ENCODE peak calls at places on chromosomes 11 and 22, in five cellular contexts. One of them, this sample, is unnamed. For H3K9me3, the result is how much of the 10 kb centered on the place peaks cover.

GRCh38 chr11:111718436-111719325 is 47.5 kb downstream of the PPP2R1B start:
- DNase-seq in sigmoid colon: peak
- DNase-seq in ovary: no peak
- DNase-seq in A549: peak
- DNase-seq in upper lobe of left lung: peak
- DNase-seq in this sample: no peak

GRCh38 chr22:28185130-28185529 is 266.1 kb upstream of the PITPNB start:
- DNase-seq in sigmoid colon: no peak
- DNase-seq in ovary: no peak
- DNase-seq in A549: no peak
- DNase-seq in upper lobe of left lung: no peak
- DNase-seq in this sample: no peak

GRCh38 chr22:32836286-32836859 is 34.9 kb downstream of the TIMP3 start:
- DNase-seq in sigmoid colon: no peak
- DNase-seq in ovary: no peak
- DNase-seq in A549: peak
- DNase-seq in upper lobe of left lung: no peak
- DNase-seq in this sample: peak

GRCh38 chr11:32446227-32446626 is 10.9 kb upstream of the WT1 start:
- DNase-seq in sigmoid colon: no peak
- DNase-seq in ovary: no peak
- DNase-seq in A549: no peak
- DNase-seq in upper lobe of left lung: no peak
- DNase-seq in this sample: no peak

GRCh38 chr11:106691807-106692365 is 326.4 kb downstream of the GUCY1A2 start:
- DNase-seq in sigmoid colon: no peak
- DNase-seq in ovary: no peak
- DNase-seq in A549: no peak
- DNase-seq in upper lobe of left lung: no peak
- DNase-seq in this sample: no peak

GRCh38 chr11:104897891-104898684 is at the start of gene CASP12:
- DNase-seq in sigmoid colon: no peak
- DNase-seq in ovary: peak
- DNase-seq in A549: no peak
- DNase-seq in upper lobe of left lung: no peak
- DNase-seq in this sample: no peak

GRCh38 chr11:71094296-71095077 is 157.9 kb downstream of the SHANK2 start:
- DNase-seq in sigmoid colon: no peak
- DNase-seq in ovary: no peak
- DNase-seq in A549: no peak
- DNase-seq in upper lobe of left lung: no peak
- DNase-seq in this sample: no peak

GRCh38 chr11:104891135-104891534 is 7.1 kb downstream of the CASP12 start:
- DNase-seq in sigmoid colon: no peak
- DNase-seq in ovary: no peak
- DNase-seq in A549: no peak
- DNase-seq in upper lobe of left lung: no peak
- DNase-seq in this sample: no peak

GRCh38 chr11:44315947-44316387 is 6.0 kb upstream of the ALX4 start:
- DNase-seq in sigmoid colon: no peak
- DNase-seq in ovary: no peak
- DNase-seq in A549: peak
- DNase-seq in upper lobe of left lung: no peak
- DNase-seq in this sample: peak

GRCh38 chr11:363948-364761 is 5.1 kb upstream of the B4GALNT4 start:
- DNase-seq in sigmoid colon: peak
- DNase-seq in ovary: no peak
- DNase-seq in A549: peak
- DNase-seq in upper lobe of left lung: peak
- DNase-seq in this sample: peak

GRCh38 chr11:71928739-71929443 is at the start of gene RNF121:
- DNase-seq in sigmoid colon: peak
- DNase-seq in ovary: peak
- DNase-seq in A549: peak
- DNase-seq in upper lobe of left lung: peak
- DNase-seq in this sample: peak

GRCh38 chr11:40186401-40187091 is 1272.9 kb downstream of the LRRC4C start:
- DNase-seq in sigmoid colon: no peak
- DNase-seq in ovary: no peak
- DNase-seq in A549: no peak
- DNase-seq in upper lobe of left lung: no peak
- DNase-seq in this sample: peak

GRCh38 chr22:27088026-27088425 is 430.6 kb downstream of the MIAT start:
- DNase-seq in sigmoid colon: no peak
- DNase-seq in ovary: no peak
- DNase-seq in A549: no peak
- DNase-seq in upper lobe of left lung: no peak
- DNase-seq in this sample: no peak

GRCh38 chr22:25027959-25028840 is 75.7 kb downstream of the KIAA1671 start:
- DNase-seq in sigmoid colon: no peak
- DNase-seq in ovary: no peak
- DNase-seq in A549: peak
- DNase-seq in upper lobe of left lung: no peak
- DNase-seq in this sample: peak

GRCh38 chr22:49994361-49995058 is 18.1 kb downstream of the IL17REL start:
- DNase-seq in sigmoid colon: peak
- DNase-seq in ovary: peak
- DNase-seq in A549: no peak
- DNase-seq in upper lobe of left lung: no peak
- DNase-seq in this sample: peak

GRCh38 chr11:65573391-65574146 is 1.2 kb downstream of the FAM89B start:
- DNase-seq in sigmoid colon: peak
- DNase-seq in ovary: peak
- DNase-seq in A549: no peak
- DNase-seq in upper lobe of left lung: no peak
- DNase-seq in this sample: no peak

GRCh38 chr11:133906241-133906640 is 50.5 kb downstream of the IGSF9B start:
- DNase-seq in sigmoid colon: peak
- DNase-seq in ovary: no peak
- DNase-seq in A549: no peak
- DNase-seq in upper lobe of left lung: no peak
- DNase-seq in this sample: no peak

GRCh38 chr11:69867076-69868002 is 48.1 kb upstream of the FGF3 start:
- DNase-seq in sigmoid colon: no peak
- DNase-seq in ovary: no peak
- DNase-seq in A549: no peak
- DNase-seq in upper lobe of left lung: no peak
- DNase-seq in this sample: peak

GRCh38 chr11:122161191-122161590 is 45.2 kb upstream of the BLID start:
- DNase-seq in sigmoid colon: no peak
- DNase-seq in ovary: no peak
- DNase-seq in A549: no peak
- DNase-seq in upper lobe of left lung: no peak
- DNase-seq in this sample: no peak

GRCh38 chr11:4090258-4090657 is 4.3 kb upstream of the RRM1 start:
- DNase-seq in sigmoid colon: no peak
- DNase-seq in ovary: no peak
- DNase-seq in A549: no peak
- DNase-seq in upper lobe of left lung: no peak
- DNase-seq in this sample: no peak

GRCh38 chr22:30868663-30869385 is 99.8 kb downstream of the MORC2 start:
- DNase-seq in sigmoid colon: peak
- DNase-seq in ovary: no peak
- DNase-seq in A549: no peak
- DNase-seq in upper lobe of left lung: no peak
- DNase-seq in this sample: peak

GRCh38 chr11:118606157-118606843 is 1.1 kb upstream of the PHLDB1 start:
- DNase-seq in sigmoid colon: peak
- DNase-seq in ovary: peak
- DNase-seq in A549: no peak
- DNase-seq in upper lobe of left lung: no peak
- DNase-seq in this sample: no peak

GRCh38 chr11:117095301-117096139 is 2.7 kb downstream of the SIK3 start:
- DNase-seq in sigmoid colon: no peak
- DNase-seq in ovary: no peak
- DNase-seq in A549: no peak
- DNase-seq in upper lobe of left lung: no peak
- DNase-seq in this sample: no peak

GRCh38 chr11:46513934-46514342 is 79.9 kb downstream of the AMBRA1 start:
- DNase-seq in sigmoid colon: peak
- DNase-seq in ovary: peak
- DNase-seq in A549: no peak
- DNase-seq in upper lobe of left lung: peak
- DNase-seq in this sample: peak

GRCh38 chr11:33507967-33508366 is 192.7 kb downstream of the C11orf91 start:
- DNase-seq in sigmoid colon: no peak
- DNase-seq in ovary: no peak
- DNase-seq in A549: peak
- DNase-seq in upper lobe of left lung: peak
- DNase-seq in this sample: no peak

GRCh38 chr11:12201016-12201985 is 90.9 kb downstream of the MICAL2 start:
- DNase-seq in sigmoid colon: no peak
- DNase-seq in ovary: no peak
- DNase-seq in A549: peak
- DNase-seq in upper lobe of left lung: no peak
- DNase-seq in this sample: peak

GRCh38 chr22:19115628-19116027 is 6.6 kb downstream of the DGCR2 start:
- DNase-seq in sigmoid colon: no peak
- DNase-seq in ovary: no peak
- DNase-seq in A549: no peak
- DNase-seq in upper lobe of left lung: no peak
- DNase-seq in this sample: no peak

GRCh38 chr11:2898366-2899079 is 12.9 kb upstream of the CDKN1C start:
- DNase-seq in sigmoid colon: peak
- DNase-seq in ovary: peak
- DNase-seq in A549: peak
- DNase-seq in upper lobe of left lung: peak
- DNase-seq in this sample: no peak

GRCh38 chr11:121554552-121554951 is 101.8 kb upstream of the SORL1-AS1 start:
- DNase-seq in sigmoid colon: no peak
- DNase-seq in ovary: no peak
- DNase-seq in A549: no peak
- DNase-seq in upper lobe of left lung: no peak
- DNase-seq in this sample: peak

DNA sequence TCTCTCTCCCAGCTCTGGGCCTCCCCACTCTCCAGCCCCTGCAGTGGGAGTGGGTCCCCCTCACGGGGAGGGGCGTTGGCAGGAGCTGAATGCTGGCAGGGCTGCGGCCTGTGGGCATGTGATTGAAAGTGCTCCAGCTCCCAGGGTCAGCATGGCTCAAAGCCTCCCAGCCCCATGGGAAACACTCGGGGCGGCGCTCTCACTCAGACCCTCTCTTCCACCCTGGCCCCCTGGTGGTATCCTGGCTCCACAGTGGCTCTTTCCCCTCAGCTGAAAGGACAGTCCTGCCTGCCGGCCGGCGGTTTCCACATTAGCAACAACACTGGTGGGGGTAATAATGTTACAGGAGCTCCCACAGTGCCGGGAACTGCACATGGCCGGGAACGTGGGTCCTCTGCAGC is 35.5 kb downstream of the POLR3H start:
- DNase-seq in sigmoid colon: peak
- DNase-seq in ovary: no peak
- DNase-seq in A549: no peak
- DNase-seq in upper lobe of left lung: no peak
- DNase-seq in this sample: no peak
- TF ChIP-seq EP300 in sigmoid colon: no peak
- TF ChIP-seq EP300 in ovary: no peak
- TF ChIP-seq EP300 in A549: no peak
- TF ChIP-seq EP300 in upper lobe of left lung: no peak
- TF ChIP-seq EP300 in this sample: no peak

GRCh38 chr11:110527146-110527545 is 97.4 kb downstream of the FDX1 start:
- DNase-seq in sigmoid colon: no peak
- DNase-seq in ovary: no peak
- DNase-seq in A549: no peak
- DNase-seq in upper lobe of left lung: no peak
- DNase-seq in this sample: no peak
- H3K9me3 ChIP-seq in sigmoid colon: under half
- H3K9me3 ChIP-seq in ovary: under half
- H3K9me3 ChIP-seq in A549: under half
- H3K9me3 ChIP-seq in upper lobe of left lung: under half
- H3K9me3 ChIP-seq in this sample: under half

GRCh38 chr11:112770487-112770886 is 190.7 kb upstream of the NCAM1 start:
- DNase-seq in sigmoid colon: no peak
- DNase-seq in ovary: no peak
- DNase-seq in A549: no peak
- DNase-seq in upper lobe of left lung: no peak
- DNase-seq in this sample: no peak
- TF ChIP-seq EP300 in sigmoid colon: no peak
- TF ChIP-seq EP300 in ovary: no peak
- TF ChIP-seq EP300 in A549: no peak
- TF ChIP-seq EP300 in upper lobe of left lung: no peak
- TF ChIP-seq EP300 in this sample: no peak

GRCh38 chr11:55624531-55624930 is 10.4 kb upstream of the OR4P4 start:
- DNase-seq in sigmoid colon: no peak
- DNase-seq in ovary: no peak
- DNase-seq in A549: no peak
- DNase-seq in upper lobe of left lung: no peak
- DNase-seq in this sample: no peak
- H3K9me3 ChIP-seq in sigmoid colon: under half
- H3K9me3 ChIP-seq in ovary: under half
- H3K9me3 ChIP-seq in A549: under half
- H3K9me3 ChIP-seq in upper lobe of left lung: under half
- H3K9me3 ChIP-seq in this sample: under half

DNA sequence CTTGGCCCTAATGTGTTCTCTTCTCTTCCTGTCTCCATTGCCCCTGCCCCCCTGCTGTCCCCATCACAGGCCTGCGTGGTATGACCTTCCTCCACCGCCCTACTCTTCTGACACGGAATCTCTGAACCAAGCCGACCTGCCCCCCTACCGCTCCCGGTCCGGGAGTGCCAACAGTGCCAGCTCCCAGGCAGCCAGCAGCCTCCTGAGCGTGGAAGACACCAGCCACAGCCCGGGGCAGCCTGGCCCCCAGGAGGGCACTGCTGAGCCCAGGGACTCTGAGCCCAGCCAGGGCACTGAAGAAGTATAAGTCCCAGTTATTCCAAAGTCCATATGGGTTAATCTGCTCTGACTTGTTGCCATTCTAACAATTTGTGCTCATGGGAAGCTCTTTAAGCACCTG is 60.1 kb downstream of the COMMD9 start:
- DNase-seq in sigmoid colon: no peak
- DNase-seq in ovary: no peak
- DNase-seq in A549: no peak
- DNase-seq in upper lobe of left lung: no peak
- DNase-seq in this sample: no peak
- TF ChIP-seq EP300 in sigmoid colon: no peak
- TF ChIP-seq EP300 in ovary: no peak
- TF ChIP-seq EP300 in A549: no peak
- TF ChIP-seq EP300 in upper lobe of left lung: no peak
- TF ChIP-seq EP300 in this sample: no peak

GRCh38 chr22:47282851-47283250 is 520.4 kb downstream of the TBC1D22A start:
- DNase-seq in sigmoid colon: no peak
- DNase-seq in ovary: no peak
- DNase-seq in A549: no peak
- DNase-seq in upper lobe of left lung: no peak
- DNase-seq in this sample: no peak
- H3K9me3 ChIP-seq in sigmoid colon: under half
- H3K9me3 ChIP-seq in ovary: under half
- H3K9me3 ChIP-seq in A549: under half
- H3K9me3 ChIP-seq in upper lobe of left lung: under half
- H3K9me3 ChIP-seq in this sample: under half

This sample was measured in SK-N-SH.